ENCODE peak calls at places on chromosome 22, in seven cellular contexts. G, M, U, N, F, R and I are unnamed samples.

GRCh38 chr22:29751139-29751538 is 15.7 kb downstream of the ZMAT5 start:
- DNase-seq in G (no peak), M (peak; percentile 30), U (peak; percentile 34), N (no peak), F (no peak), R (no peak), I (no peak)

GRCh38 chr22:47307326-47307725 is 544.9 kb downstream of the TBC1D22A start:
- DNase-seq in G (no peak), M (peak; percentile 21), U (no peak), N (no peak), F (no peak), R (no peak), I (no peak)

GRCh38 chr22:41919357-41920224 is 4.7 kb upstream of the SHISA8 start:
- DNase-seq in G (peak; percentile 79), M (peak; percentile 33), U (peak; percentile 68), N (peak; percentile 77), F (no peak), R (no peak), I (peak; percentile 91)

GRCh38 chr22:36026741-36027140 is 1.9 kb downstream of the RBFOX2 start:
- DNase-seq in G (no peak), M (peak; percentile 65), U (no peak), N (no peak), F (no peak), R (no peak), I (no peak)

GRCh38 chr22:40289991-40290459 is 56.3 kb upstream of the ADSL start:
- DNase-seq in G (peak; percentile 52), M (no peak), U (peak; percentile 80), N (peak; percentile 46), F (no peak), R (peak; percentile 39), I (peak; percentile 58)

GRCh38 chr22:43897751-43898261 is 6.0 kb upstream of the PNPLA5 start:
- DNase-seq in G (no peak), M (peak; percentile 54), U (peak; percentile 55), N (no peak), F (peak; percentile 33), R (no peak), I (no peak)

GRCh38 chr22:49693416-49693815 is 134.3 kb downstream of the BRD1 start:
- DNase-seq in G (no peak), M (no peak), U (no peak), N (no peak), F (no peak), R (no peak), I (no peak)

GRCh38 chr22:49855491-49855911 is 1.9 kb downstream of the ZBED4 start:
- DNase-seq in G (no peak), M (peak; percentile 26), U (no peak), N (no peak), F (peak; percentile 15), R (no peak), I (no peak)

GRCh38 chr22:37259540-37260029 is 15.5 kb upstream of the RAC2 start:
- DNase-seq in G (no peak), M (peak; percentile 70), U (peak; percentile 49), N (no peak), F (no peak), R (no peak), I (no peak)

GRCh38 chr22:44263547-44263946 is 49.2 kb downstream of the SHISAL1 start:
- DNase-seq in G (no peak), M (no peak), U (no peak), N (no peak), F (no peak), R (no peak), I (no peak)

GRCh38 chr22:45911601-45912271 is 65.2 kb downstream of the WNT7B start:
- DNase-seq in G (peak; percentile 72), M (peak; percentile 46), U (no peak), N (no peak), F (peak; percentile 81), R (no peak), I (peak; percentile 79)

GRCh38 chr22:47370448-47371262 is 608.2 kb downstream of the TBC1D22A start:
- DNase-seq in G (no peak), M (no peak), U (no peak), N (no peak), F (no peak), R (no peak), I (no peak)

GRCh38 chr22:27564806-27565205 is 236.8 kb downstream of the MN1 start:
- DNase-seq in G (no peak), M (no peak), U (no peak), N (no peak), F (no peak), R (no peak), I (no peak)

GRCh38 chr22:44755956-44756361 is 3.6 kb downstream of the ARHGAP8 start:
- DNase-seq in G (no peak), M (no peak), U (no peak), N (no peak), F (peak; percentile 80), R (no peak), I (no peak)

GRCh38 chr22:23180893-23181762 is 819 bp downstream of the BCR start:
- DNase-seq in G (no peak), M (no peak), U (peak; percentile 47), N (no peak), F (peak; percentile 27), R (no peak), I (peak; percentile 66)

GRCh38 chr22:31210830-31211503 is 1.1 kb upstream of the LIMK2 start:
- DNase-seq in G (peak; percentile 43), M (peak; percentile 21), U (peak; percentile 41), N (no peak), F (peak; percentile 40), R (no peak), I (peak; percentile 50)

GRCh38 chr22:36865346-36865745 is 4.5 kb downstream of the NCF4 start:
- DNase-seq in G (no peak), M (peak; percentile 12), U (no peak), N (no peak), F (no peak), R (no peak), I (no peak)

GRCh38 chr22:44698531-44699421 is 3.2 kb upstream of the PRR5 start:
- DNase-seq in G (no peak), M (peak; percentile 92), U (no peak), N (no peak), F (no peak), R (no peak), I (peak; percentile 77)

GRCh38 chr22:23220485-23221350 is 40.4 kb downstream of the BCR start:
- DNase-seq in G (peak; percentile 49), M (peak; percentile 87), U (peak; percentile 55), N (no peak), F (peak; percentile 15), R (no peak), I (peak; percentile 35)

GRCh38 chr22:23386822-23387580 is 193.1 kb downstream of the IGLL1 start:
- DNase-seq in G (no peak), M (no peak), U (no peak), N (no peak), F (no peak), R (no peak), I (no peak)

GRCh38 chr22:23098718-23099524 is 28.6 kb downstream of the GNAZ start:
- DNase-seq in G (peak; percentile 37), M (no peak), U (no peak), N (no peak), F (no peak), R (no peak), I (peak; percentile 75)

GRCh38 chr22:44671742-44672141 is 30.3 kb upstream of the PRR5 start:
- DNase-seq in G (peak; percentile 7), M (peak; percentile 54), U (peak; percentile 28), N (no peak), F (no peak), R (no peak), I (no peak)